ENCODE peak calls at places on chromosomes 11 and 22, in nine cellular contexts. Q is stimulated activated CD8-positive, alpha-beta memory T cell treated with anti-CD3 and anti-CD28 coated beads, Interleukin-12 subunit alpha, Interleukin-12 subunit beta, amount 100 ng/mL, for 4 hours; Z is hepatic stellate cell; I is neural progenitor cell; D is type B pancreatic cell; F is CD8-positive, alpha-beta T cell; R is SHP77 treated with DMSO at 0.1 percent for 48 hours; E is AG08395; J is HEK293T. A is an unnamed sample.

GRCh38 chr22:49027122-49027670 is 800.5 kb downstream of the BRD1 start:
- DNase-seq in Z (no peak), F (no peak), Q (no peak), J (no peak), E (no peak), R (no peak), D (no peak), I (no peak), A (peak)

GRCh38 chr11:45796461-45796861 is 8.5 kb upstream of the SLC35C1 start:
- DNase-seq in J (no peak), Z (no peak), D (peak), R (no peak), I (no peak), Q (no peak), E (no peak), F (no peak), A (no peak)

GRCh38 chr11:65254724-65255123 is 7.0 kb upstream of the POLA2 start:
- DNase-seq in E (no peak), Z (no peak), F (no peak), I (no peak), J (no peak), D (no peak), Q (no peak), R (no peak), A (no peak)

GRCh38 chr11:6251990-6252473 is 7.6 kb upstream of the CCKBR start:
- DNase-seq in F (no peak), R (no peak), Q (no peak), D (no peak), E (no peak), J (no peak), Z (no peak), I (no peak), A (peak)

GRCh38 chr11:27757953-27758352 is 57.7 kb upstream of the BDNF start:
- DNase-seq in D (no peak), R (no peak), Z (peak), Q (no peak), E (peak), F (no peak), I (no peak), J (no peak), A (peak)

GRCh38 chr11:74005721-74006517 is 3.0 kb downstream of the UCP3 start:
- DNase-seq in Q (no peak), J (no peak), F (no peak), R (no peak), E (no peak), Z (no peak), I (no peak), D (no peak), A (no peak)

GRCh38 chr11:85423331-85423730 is 203.8 kb downstream of the DLG2 start:
- DNase-seq in E (no peak), Z (no peak), D (no peak), J (no peak), R (peak), I (no peak), F (no peak), Q (no peak), A (no peak)

GRCh38 chr11:33696411-33696810 is 4.2 kb downstream of the C11orf91 start:
- DNase-seq in Z (no peak), D (no peak), E (no peak), J (no peak), F (no peak), I (no peak), Q (no peak), R (no peak), A (no peak)

GRCh38 chr11:92880391-92880790 is 89.1 kb upstream of the MTNR1B start:
- DNase-seq in Z (no peak), I (no peak), Q (no peak), R (no peak), J (no peak), D (no peak), E (peak), F (no peak), A (no peak)